ENCODE peak calls at places on chromosomes 13 and 19, in seven cellular contexts. D is pancreas, Y is hepatocyte, Q is cardiac muscle cell, S is small intestine, T is fibroblast of lung, L is mesenchymal stem cell. W is an unnamed sample.

GRCh38 chr19:45757696-45758095 is 11.4 kb downstream of the SIX5 start:
- DNase-seq in D (no peak), T (no peak), L (no peak), Y (no peak), Q (no peak), S (no peak), W (no peak)

GRCh38 chr13:32001392-32001768 is 30.2 kb upstream of the FRY start:
- DNase-seq in Q (peak), Y (peak), S (peak), L (peak), D (peak), T (peak), W (peak)

GRCh38 chr19:45253396-45254027 is 2.4 kb downstream of the MARK4 start:
- DNase-seq in Y (no peak), L (no peak), D (no peak), T (peak), Q (no peak), S (no peak), W (no peak)

GRCh38 chr13:38602261-38602660 is 84.6 kb upstream of the FREM2 start:
- DNase-seq in T (peak), S (no peak), L (no peak), Y (no peak), Q (no peak), D (no peak), W (peak)

GRCh38 chr19:56476671-56477428 is at the start of gene ZNF667:
- DNase-seq in Q (peak), T (peak), S (no peak), L (peak), D (peak), Y (peak), W (peak)

GRCh38 chr13:67299072-67299635 is 69.0 kb upstream of the PCDH9 start:
- DNase-seq in Q (no peak), Y (no peak), D (no peak), T (peak), S (no peak), L (peak), W (no peak)

GRCh38 chr19:16244091-16244490 is 46.4 kb downstream of the AP1M1 start:
- DNase-seq in Y (no peak), Q (no peak), L (peak), T (peak), D (no peak), S (no peak), W (no peak)

GRCh38 chr19:36819130-36819630 is 19.0 kb downstream of the ZNF790 start:
- DNase-seq in Y (no peak), S (no peak), Q (no peak), T (peak), D (no peak), L (peak), W (no peak)

GRCh38 chr19:31348416-31349159 is 648 bp downstream of the TSHZ3 start:
- DNase-seq in Y (peak), T (peak), S (no peak), L (peak), D (no peak), Q (peak), W (peak)

GRCh38 chr19:49132974-49133609 is 13.7 kb downstream of the PPFIA3 start:
- DNase-seq in Q (peak), Y (no peak), S (peak), L (no peak), D (no peak), T (no peak), W (no peak)

GRCh38 chr19:48713041-48713863 is 6.3 kb downstream of the MAMSTR start:
- DNase-seq in S (no peak), D (no peak), L (peak), Q (no peak), Y (peak), T (peak), W (no peak)

GRCh38 chr19:7869910-7870511 is 4.2 kb downstream of the PRR36 start:
- DNase-seq in L (peak), Q (peak), D (peak), Y (no peak), T (no peak), S (no peak), W (peak)

GRCh38 chr13:67230774-67231480 is 791 bp upstream of the PCDH9 start:
- DNase-seq in T (peak), D (peak), Y (peak), S (peak), L (peak), Q (peak), W (peak)

GRCh38 chr19:5102520-5102919 is 133.6 kb downstream of the KDM4B start:
- DNase-seq in S (no peak), L (no peak), T (no peak), Y (no peak), Q (no peak), D (no peak), W (no peak)

GRCh38 chr13:25300861-25301346 is 521 bp upstream of the NUP58 start:
- DNase-seq in S (no peak), T (no peak), Q (no peak), D (peak), Y (no peak), L (no peak), W (no peak)

DNA sequence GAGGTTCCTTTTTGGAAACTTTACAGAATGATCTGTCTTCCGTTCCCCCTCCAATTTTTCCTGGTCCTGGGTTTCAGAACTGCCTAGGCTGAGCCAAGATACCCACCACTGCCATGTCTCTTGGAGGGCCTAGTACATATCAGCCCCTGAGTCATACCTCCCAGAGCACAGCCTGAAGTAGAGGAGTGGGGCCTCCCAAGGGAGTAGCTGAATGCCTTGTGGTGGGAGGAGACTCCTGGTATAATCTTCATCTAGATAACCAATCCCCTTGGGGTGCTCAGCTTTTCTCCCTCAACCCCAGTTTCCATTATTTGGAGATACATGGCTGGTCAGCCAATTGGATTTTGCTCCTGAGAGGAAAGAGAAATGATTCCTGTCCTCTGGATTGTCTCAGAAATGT is 30.3 kb downstream of the ZNF763 start:
- DNase-seq in T (peak), Q (no peak), L (peak), Y (peak), D (no peak), S (no peak), W (peak)
- H3K27ac ChIP-seq in T (no peak), Q (peak), L (no peak), Y (no peak), D (no peak), S (no peak), W (no peak)

GRCh38 chr13:40776681-40777165 is 5.7 kb upstream of the MRPS31 start:
- DNase-seq in Q (no peak), T (peak), S (peak), Y (no peak), L (peak), D (no peak), W (peak)
- H3K4me3 ChIP-seq in Q (no peak), T (no peak), S (no peak), Y (no peak), L (no peak), D (no peak), W (no peak)

GRCh38 chr13:105660550-105660949 is 874.9 kb downstream of the EFNB2 start:
- DNase-seq in T (peak), S (no peak), Q (no peak), L (peak), D (no peak), Y (no peak), W (no peak)

GRCh38 chr13:105655046-105655445 is 880.4 kb downstream of the EFNB2 start:
- DNase-seq in L (peak), S (no peak), D (no peak), T (peak), Q (no peak), Y (no peak), W (no peak)
- H3K27ac ChIP-seq in L (no peak), S (no peak), D (no peak), T (no peak), Q (no peak), Y (no peak), W (no peak)

GRCh38 chr13:74922963-74923362 is 559.0 kb downstream of the TBC1D4 start:
- DNase-seq in Y (no peak), Q (no peak), S (no peak), D (no peak), L (no peak), T (no peak), W (no peak)

GRCh38 chr13:74920945-74921725 is 560.8 kb downstream of the TBC1D4 start:
- DNase-seq in D (no peak), S (no peak), Y (no peak), Q (no peak), T (peak), L (peak), W (no peak)

GRCh38 chr13:74920361-74920760 is 561.6 kb downstream of the TBC1D4 start:
- DNase-seq in L (peak), S (no peak), T (no peak), Y (no peak), D (no peak), Q (no peak), W (no peak)

GRCh38 chr13:74919914-74920313 is 562.1 kb downstream of the TBC1D4 start:
- DNase-seq in T (no peak), D (no peak), L (no peak), S (no peak), Y (no peak), Q (no peak), W (no peak)
- H3K4me3 ChIP-seq in T (no peak), D (no peak), L (no peak), S (no peak), Y (no peak), Q (no peak), W (no peak)

GRCh38 chr19:18809149-18809978 is 18.3 kb upstream of the COMP start:
- DNase-seq in L (peak), D (no peak), T (peak), S (no peak), Q (no peak), Y (peak), W (peak)
- H3K27ac ChIP-seq in L (no peak), D (no peak), T (no peak), S (no peak), Q (no peak), Y (peak), W (no peak)

W was measured in A673.